ENCODE peak calls at places on chromosomes 1 and 21, in five cellular contexts. Q, Y, F, O and T are unnamed samples.

GRCh38 chr1:198030682-198031081 is 113.5 kb downstream of the LHX9 start:
- DNase-seq in Y (no peak), O (no peak), F (no peak), Q (no peak), T (no peak)

GRCh38 chr1:224583774-224584173 is 32.3 kb upstream of the CNIH3 start:
- DNase-seq in F (no peak), Y (no peak), O (no peak), Q (no peak), T (no peak)

GRCh38 chr1:223780318-223780717 is 65.4 kb downstream of the TP53BP2 start:
- DNase-seq in O (no peak), Q (no peak), Y (no peak), F (peak), T (peak)

GRCh38 chr1:64675718-64676345 is 69.0 kb upstream of the RAVER2 start:
- DNase-seq in F (no peak), O (no peak), Y (no peak), Q (no peak), T (no peak)

GRCh38 chr21:33039542-33039941 is 13.8 kb downstream of the OLIG2 start:
- DNase-seq in O (no peak), F (peak), Q (no peak), Y (no peak), T (peak)

GRCh38 chr21:40054403-40054802 is 187.2 kb downstream of the PCP4 start:
- DNase-seq in O (peak), Y (peak), Q (no peak), F (peak), T (no peak)

GRCh38 chr1:3297756-3298155 is 156.7 kb upstream of the ARHGEF16 start:
- DNase-seq in Y (no peak), F (no peak), O (no peak), Q (no peak), T (no peak)

GRCh38 chr1:184399192-184399847 is 12.5 kb downstream of the C1orf21 start:
- DNase-seq in O (no peak), Y (no peak), Q (no peak), F (no peak), T (no peak)

GRCh38 chr1:191831572-191831971 is 326.7 kb upstream of the RGS18 start:
- DNase-seq in F (no peak), Y (no peak), Q (no peak), O (no peak), T (no peak)

GRCh38 chr21:31710586-31710985 is 21.3 kb downstream of the SCAF4 start:
- DNase-seq in F (no peak), Q (no peak), O (no peak), Y (no peak), T (no peak)

GRCh38 chr1:224505454-224506093 is 71.0 kb upstream of the WDR26 start:
- DNase-seq in Y (no peak), F (no peak), O (no peak), Q (no peak), T (no peak)

GRCh38 chr1:113747376-113747775 is 11.9 kb downstream of the PHTF1 start:
- DNase-seq in F (no peak), O (no peak), Y (no peak), Q (no peak), T (no peak)

GRCh38 chr1:31761883-31762282 is 2.3 kb downstream of the ADGRB2 start:
- DNase-seq in Q (no peak), Y (no peak), F (no peak), O (no peak), T (no peak)

DNA sequence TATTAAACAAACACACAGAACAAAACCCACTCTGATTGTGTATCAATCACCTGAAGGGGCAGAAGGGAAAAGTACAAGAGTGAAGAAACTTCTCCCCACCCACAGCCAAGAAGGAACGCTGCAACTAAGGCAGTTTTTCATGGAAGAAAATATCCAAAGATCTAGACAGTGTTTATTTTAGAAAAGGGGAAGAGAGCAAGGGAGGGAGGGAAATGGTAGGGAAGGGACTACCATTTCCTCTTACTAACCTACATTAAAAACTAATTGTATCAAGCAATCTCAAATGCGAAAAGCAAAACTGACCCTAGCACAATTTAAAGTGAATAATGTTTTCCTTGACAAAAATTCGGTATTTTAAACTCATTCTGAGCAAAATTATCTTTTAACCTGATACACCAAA is 3.5 kb downstream of the NRIP1 start:
- DNase-seq in Y (no peak), Q (no peak), F (no peak), O (no peak), T (no peak)
- H3K27ac ChIP-seq in Y (peak), Q (peak), F (no peak), O (no peak), T (no peak)

GRCh38 chr1:6330410-6330827 is 63.1 kb downstream of the ACOT7 start:
- DNase-seq in Q (no peak), Y (no peak), F (no peak), O (no peak), T (peak)
- H3K27ac ChIP-seq in Q (no peak), Y (no peak), F (no peak), O (no peak), T (no peak)

GRCh38 chr1:6471086-6471841 is 5.3 kb upstream of the TNFRSF25 start:
- DNase-seq in Y (no peak), F (no peak), Q (no peak), O (no peak), T (no peak)
- H3K27ac ChIP-seq in Y (no peak), F (no peak), Q (no peak), O (no peak), T (no peak)

GRCh38 chr21:46393451-46393940 is 65.2 kb upstream of the DIP2A start:
- DNase-seq in Y (no peak), O (no peak), F (no peak), Q (peak), T (no peak)

GRCh38 chr21:46394819-46395152 is 63.9 kb upstream of the DIP2A start:
- DNase-seq in Q (peak), O (no peak), Y (no peak), F (no peak), T (no peak)

GRCh38 chr21:46391773-46392172 is 66.9 kb upstream of the DIP2A start:
- DNase-seq in Q (peak), O (no peak), F (no peak), Y (no peak), T (no peak)

GRCh38 chr21:46393941-46394818 is 64.5 kb upstream of the DIP2A start:
- DNase-seq in Q (peak), Y (no peak), F (no peak), O (no peak), T (no peak)

DNA sequence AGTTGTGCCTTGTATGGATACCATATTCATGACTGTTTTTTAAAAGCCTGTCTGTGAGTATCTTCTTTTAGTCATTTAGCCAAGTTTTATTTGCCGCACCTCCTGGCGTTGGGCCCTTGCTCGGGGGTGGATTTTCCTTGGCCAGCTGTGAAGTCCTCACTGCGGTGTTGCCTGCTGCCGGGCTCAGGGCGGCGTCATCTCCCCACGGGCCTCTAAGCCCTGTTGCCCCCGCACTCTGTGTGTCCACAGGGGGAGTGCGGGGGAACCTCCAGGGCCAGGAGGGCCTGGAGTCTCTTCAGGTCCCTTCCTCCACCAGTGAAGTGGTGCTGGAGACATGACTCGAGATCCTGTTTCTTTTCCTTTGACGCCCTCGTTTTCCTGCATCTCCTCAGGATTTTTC is 65.8 kb upstream of the DIP2A start:
- DNase-seq in Y (no peak), Q (peak), F (peak), O (no peak), T (no peak)
- H3K27ac ChIP-seq in Y (no peak), Q (peak), F (peak), O (peak), T (no peak)

GRCh38 chr1:25566730-25567341 is 23.4 kb downstream of the LDLRAP1 start:
- DNase-seq in F (peak), O (peak), Q (peak), Y (peak), T (peak)
- H3K27ac ChIP-seq in F (peak), O (peak), Q (peak), Y (peak), T (peak)

GRCh38 chr1:202186327-202186726 is 7.3 kb upstream of the LGR6 start:
- DNase-seq in F (no peak), O (no peak), Y (no peak), Q (no peak), T (no peak)

GRCh38 chr1:202187697-202188407 is 5.7 kb upstream of the LGR6 start:
- DNase-seq in Y (no peak), Q (no peak), O (no peak), F (no peak), T (no peak)

GRCh38 chr1:202187040-202187671 is 6.4 kb upstream of the LGR6 start:
- DNase-seq in Q (no peak), Y (no peak), F (no peak), O (no peak), T (no peak)

GRCh38 chr1:202189919-202190715 is 3.5 kb upstream of the LGR6 start:
- DNase-seq in Q (no peak), Y (no peak), O (no peak), F (no peak), T (no peak)

GRCh38 chr1:202189012-202189790 is 4.4 kb upstream of the LGR6 start:
- DNase-seq in Y (peak), Q (peak), F (no peak), O (peak), T (peak)
- H3K27ac ChIP-seq in Y (no peak), Q (no peak), F (no peak), O (no peak), T (no peak)

GRCh38 chr1:9559673-9560072 is 20.4 kb downstream of the SLC25A33 start:
- DNase-seq in O (no peak), F (peak), Q (no peak), Y (no peak), T (no peak)

GRCh38 chr1:9558946-9559545 is 19.8 kb downstream of the SLC25A33 start:
- DNase-seq in Y (no peak), Q (no peak), O (no peak), F (peak), T (no peak)

GRCh38 chr1:9557624-9558023 is 18.4 kb downstream of the SLC25A33 start:
- DNase-seq in O (no peak), Q (no peak), Y (no peak), F (peak), T (no peak)

GRCh38 chr1:9555942-9556341 is 16.7 kb downstream of the SLC25A33 start:
- DNase-seq in O (no peak), F (peak), Y (no peak), Q (no peak), T (no peak)

DNA sequence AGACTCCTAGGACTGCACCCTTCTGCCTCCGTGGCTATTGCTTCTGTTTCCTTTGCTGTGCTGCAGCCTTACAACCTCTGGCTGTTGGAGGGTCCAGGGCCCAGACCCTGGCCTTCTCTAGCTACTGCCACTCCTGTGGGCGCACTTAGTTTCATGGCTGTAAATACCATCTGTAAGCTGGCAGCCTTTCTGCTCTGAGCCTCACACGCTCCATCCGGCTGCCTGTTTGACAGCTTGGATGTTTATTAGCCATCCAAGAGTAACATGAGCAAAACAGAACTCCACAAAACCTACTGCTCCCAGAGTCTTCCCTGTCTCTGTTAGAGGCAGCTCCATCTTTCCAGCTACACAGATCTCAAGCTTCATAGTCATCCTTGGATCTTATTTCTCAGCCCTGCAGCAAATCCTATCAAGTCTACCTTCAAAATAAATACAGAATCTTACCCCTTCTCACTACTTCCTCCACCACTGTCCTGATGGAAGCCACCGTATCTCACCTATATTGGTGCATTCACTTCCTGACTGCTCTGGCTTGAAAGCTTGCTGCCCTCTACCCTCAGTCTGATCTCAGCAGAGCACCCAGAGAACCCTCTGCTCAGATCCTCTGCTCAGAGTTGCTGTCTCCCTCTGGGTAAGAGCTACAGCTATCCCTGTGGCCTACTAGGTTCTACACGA is 19.1 kb downstream of the SLC25A33 start:
- DNase-seq in Q (no peak), Y (no peak), O (no peak), F (peak), T (no peak)
- H3K27ac ChIP-seq in Q (peak), Y (no peak), O (no peak), F (peak), T (peak)

DNA sequence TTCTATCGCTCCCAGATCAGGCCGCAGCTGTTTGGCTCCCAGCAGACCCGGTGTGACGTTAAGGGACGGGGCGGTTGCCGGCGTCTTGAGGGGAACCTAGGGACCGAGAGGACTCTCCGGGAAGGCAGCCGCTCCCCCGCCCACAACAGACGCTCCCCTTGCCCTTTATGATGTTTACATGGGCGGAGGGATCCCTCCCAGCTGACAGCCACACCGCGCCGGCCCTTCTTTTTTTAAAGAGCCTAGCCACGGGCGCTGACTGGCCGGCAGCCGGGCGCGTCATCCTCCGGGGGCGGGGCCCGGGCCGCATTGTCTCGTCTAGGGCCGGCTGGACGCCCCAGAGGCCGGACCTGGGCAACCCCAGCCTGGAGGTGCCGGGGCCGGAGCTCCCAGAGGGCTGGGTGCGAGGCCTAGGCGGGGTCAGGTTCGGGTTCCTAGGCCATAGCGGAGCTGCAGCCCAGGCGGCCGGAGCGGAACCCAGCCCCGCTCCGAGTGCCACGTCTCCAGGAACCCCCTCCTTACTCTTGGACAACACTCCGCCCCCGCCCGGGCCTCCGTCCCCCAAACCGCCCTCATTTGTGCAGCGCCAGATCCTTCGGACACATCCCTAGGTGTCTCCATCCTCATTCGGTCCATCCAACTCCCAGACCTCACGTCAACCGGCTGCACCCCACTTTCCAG is at the start of gene PCAT6:
- DNase-seq in F (peak), O (peak), Q (peak), Y (peak), T (peak)
- H3K27ac ChIP-seq in F (peak), O (peak), Q (peak), Y (peak), T (peak)

DNA sequence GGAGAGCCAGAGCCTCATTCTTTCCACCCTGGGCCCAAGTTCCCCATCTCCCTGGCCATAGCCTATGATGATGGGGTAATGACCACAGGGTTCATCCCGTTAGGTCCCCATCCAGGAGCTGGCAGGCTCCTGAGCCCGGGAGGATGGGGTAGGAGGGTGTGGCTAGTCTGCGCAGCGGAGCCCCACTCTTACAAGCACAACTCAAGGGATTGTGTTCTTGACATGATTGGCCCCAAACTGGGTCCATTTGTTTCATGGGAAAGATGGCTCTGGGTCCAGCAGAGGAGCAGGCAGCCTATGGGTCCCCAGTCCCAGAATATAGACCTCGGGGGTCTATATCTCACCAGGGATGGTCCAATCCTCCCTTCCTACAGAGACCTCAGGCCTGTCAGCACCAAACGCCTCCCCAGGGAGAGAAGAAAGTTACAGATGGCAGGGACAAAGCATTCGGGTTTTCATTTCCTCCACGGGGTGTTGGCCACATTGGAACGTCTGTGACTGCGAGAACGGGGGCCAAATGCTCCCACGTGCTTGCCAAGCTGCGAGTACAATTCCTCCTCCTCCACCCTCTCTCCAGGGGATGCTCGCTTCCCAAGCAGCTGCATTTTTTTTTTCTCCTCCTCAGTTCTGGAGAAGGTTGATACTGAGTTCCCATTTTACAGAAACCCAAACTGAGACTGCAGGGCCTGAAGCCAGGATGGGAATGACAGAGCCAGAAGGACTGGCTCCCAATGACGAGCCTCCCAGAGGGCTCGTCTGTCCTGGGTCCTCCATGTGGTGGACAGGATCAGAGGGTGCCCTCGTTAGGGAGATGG is 71.0 kb downstream of the DHRS3 start:
- DNase-seq in Q (peak), O (peak), F (peak), Y (no peak), T (no peak)
- H3K27ac ChIP-seq in Q (peak), O (peak), F (peak), Y (peak), T (no peak)

GRCh38 chr21:38725196-38726157 is 80.3 kb upstream of the ETS2 start:
- DNase-seq in Y (no peak), O (no peak), F (no peak), Q (no peak), T (no peak)
- H3K27ac ChIP-seq in Y (no peak), O (no peak), F (no peak), Q (no peak), T (no peak)